ENCODE peak calls at places on chromosomes 13 and 19, in seven cellular contexts. A is mucosa of descending colon, P is PC-3, T is AG04450, H is tibial artery, R is HFFc6, O is IMR-90. Q is an unnamed sample.

GRCh38 chr19:38734426-38735256 is 9.6 kb downstream of the CAPN12 start:
- DNase-seq in A (peak), P (peak), T (no peak), H (peak), R (peak), O (no peak), Q (no peak)

GRCh38 chr13:52061587-52061986 is 37.1 kb downstream of the UTP14C start:
- DNase-seq in A (no peak), P (no peak), T (no peak), H (no peak), R (no peak), O (no peak), Q (no peak)

GRCh38 chr13:23504188-23504587 is 66.0 kb upstream of the TNFRSF19 start:
- DNase-seq in A (no peak), P (peak), T (no peak), H (no peak), R (peak), O (peak), Q (no peak)

GRCh38 chr19:19381007-19381926 is 24.2 kb upstream of the GATAD2A start:
- DNase-seq in A (peak), P (peak), T (no peak), H (no peak), R (no peak), O (no peak), Q (no peak)

GRCh38 chr13:82772802-82773201 is 1109.5 kb downstream of the SLITRK1 start:
- DNase-seq in A (no peak), P (peak), T (no peak), H (no peak), R (peak), O (peak), Q (no peak)

GRCh38 chr19:4715529-4716221 is 8.0 kb downstream of the DPP9 start:
- DNase-seq in A (peak), P (no peak), T (no peak), H (no peak), R (no peak), O (no peak), Q (no peak)

GRCh38 chr13:43258771-43259170 is 235.4 kb downstream of the DNAJC15 start:
- DNase-seq in A (no peak), P (peak), T (no peak), H (no peak), R (no peak), O (no peak), Q (no peak)

GRCh38 chr19:2478756-2479555 is 3.0 kb downstream of the GADD45B start:
- DNase-seq in A (peak), P (peak), T (no peak), H (peak), R (peak), O (peak), Q (no peak)

GRCh38 chr13:24625324-24625723 is 54.9 kb upstream of the ATP12A start:
- DNase-seq in A (no peak), P (no peak), T (no peak), H (no peak), R (no peak), O (no peak), Q (no peak)
- TF ChIP-seq CTCF in A (no peak), P (no peak), T (no peak), H (no peak), R (no peak), O (no peak), Q (no peak)

DNA sequence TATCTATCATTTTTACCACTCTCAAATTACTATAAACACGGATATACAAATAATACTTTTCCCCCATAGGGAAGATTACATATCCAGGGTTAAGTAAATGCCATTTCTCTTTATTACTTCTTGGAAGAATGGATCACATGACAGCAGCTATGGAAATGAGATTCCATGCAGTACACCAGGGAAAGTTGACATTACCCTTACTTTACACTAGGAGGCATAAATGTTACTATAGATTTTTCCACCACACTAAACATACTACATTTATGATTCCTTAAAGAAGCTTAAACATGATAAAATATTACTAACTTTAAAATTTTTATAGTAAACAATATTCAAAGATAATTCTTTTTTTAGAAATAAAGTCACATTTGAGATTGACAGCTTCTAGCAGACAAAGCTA is 611.4 kb downstream of the PCDH9 start:
- DNase-seq in A (no peak), P (peak), T (peak), H (no peak), R (peak), O (peak), Q (no peak)
- TF ChIP-seq CTCF in A (no peak), P (peak), T (peak), H (no peak), R (peak), O (peak), Q (peak)

DNA sequence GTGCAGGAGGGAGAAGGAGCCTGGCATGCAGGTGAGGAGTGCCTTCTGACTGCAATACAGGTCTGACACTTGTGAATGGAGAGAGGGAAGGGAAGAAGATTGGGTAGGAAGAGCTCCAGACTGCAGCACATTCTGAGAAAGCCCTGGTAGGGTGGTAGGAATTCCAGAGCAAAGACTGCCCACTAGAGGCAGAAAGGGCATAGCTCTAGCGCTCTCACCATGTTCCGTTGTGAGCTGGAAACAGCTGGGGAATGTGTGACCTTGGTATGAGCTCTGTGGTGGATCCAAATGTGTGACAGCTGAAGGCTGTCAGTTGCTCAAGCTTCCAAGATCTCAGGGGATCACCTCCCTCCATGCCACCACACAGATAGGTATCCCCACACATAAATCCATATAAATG is 2.9 kb upstream of the MTUS2 start:
- DNase-seq in A (no peak), P (no peak), T (no peak), H (no peak), R (no peak), O (no peak), Q (no peak)
- TF ChIP-seq CTCF in A (no peak), P (peak), T (no peak), H (no peak), R (peak), O (no peak), Q (peak)

DNA sequence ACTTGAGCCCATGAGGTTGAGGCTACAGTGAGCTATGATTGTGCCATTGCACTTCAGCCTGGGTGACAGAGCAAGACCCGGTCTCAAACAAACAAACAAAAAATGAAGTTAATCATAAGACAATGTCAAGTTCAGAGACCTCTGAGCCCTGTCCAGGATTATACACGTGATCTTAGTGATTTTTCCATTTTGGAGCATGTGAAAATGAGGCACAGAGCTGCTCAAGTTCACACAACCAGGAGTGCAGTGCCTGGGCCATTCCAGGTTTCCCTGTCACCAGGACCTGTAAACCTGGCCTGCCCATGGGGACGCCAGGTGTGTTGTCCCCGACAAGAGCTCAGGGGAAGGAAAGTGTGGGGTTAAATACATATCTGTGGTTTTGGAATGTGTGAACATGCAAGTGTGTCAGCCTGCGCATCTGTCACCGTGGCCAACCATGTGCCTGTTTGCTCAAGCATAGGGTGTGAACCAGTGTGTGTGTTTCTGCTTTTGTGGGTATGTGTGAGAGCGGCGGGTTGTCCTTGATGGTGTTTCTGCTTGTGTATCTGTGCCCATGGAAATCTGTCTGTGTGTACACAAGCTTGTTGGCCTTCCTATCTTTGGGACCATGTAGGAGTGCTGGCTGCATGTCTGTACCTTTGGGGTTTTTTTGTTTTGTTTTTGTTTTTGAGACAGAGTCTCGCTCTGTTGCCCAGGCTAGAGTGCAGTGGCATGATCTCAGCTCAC is 1.5 kb upstream of the FXYD1 start:
- DNase-seq in A (no peak), P (no peak), T (no peak), H (no peak), R (no peak), O (no peak), Q (no peak)
- TF ChIP-seq CTCF in A (no peak), P (no peak), T (no peak), H (no peak), R (no peak), O (no peak), Q (no peak)

GRCh38 chr13:97485328-97485727 is 51.4 kb downstream of the RAP2A start:
- DNase-seq in A (no peak), P (no peak), T (no peak), H (no peak), R (no peak), O (peak), Q (no peak)
- TF ChIP-seq CTCF in A (no peak), P (no peak), T (no peak), H (no peak), R (no peak), O (no peak), Q (no peak)

DNA sequence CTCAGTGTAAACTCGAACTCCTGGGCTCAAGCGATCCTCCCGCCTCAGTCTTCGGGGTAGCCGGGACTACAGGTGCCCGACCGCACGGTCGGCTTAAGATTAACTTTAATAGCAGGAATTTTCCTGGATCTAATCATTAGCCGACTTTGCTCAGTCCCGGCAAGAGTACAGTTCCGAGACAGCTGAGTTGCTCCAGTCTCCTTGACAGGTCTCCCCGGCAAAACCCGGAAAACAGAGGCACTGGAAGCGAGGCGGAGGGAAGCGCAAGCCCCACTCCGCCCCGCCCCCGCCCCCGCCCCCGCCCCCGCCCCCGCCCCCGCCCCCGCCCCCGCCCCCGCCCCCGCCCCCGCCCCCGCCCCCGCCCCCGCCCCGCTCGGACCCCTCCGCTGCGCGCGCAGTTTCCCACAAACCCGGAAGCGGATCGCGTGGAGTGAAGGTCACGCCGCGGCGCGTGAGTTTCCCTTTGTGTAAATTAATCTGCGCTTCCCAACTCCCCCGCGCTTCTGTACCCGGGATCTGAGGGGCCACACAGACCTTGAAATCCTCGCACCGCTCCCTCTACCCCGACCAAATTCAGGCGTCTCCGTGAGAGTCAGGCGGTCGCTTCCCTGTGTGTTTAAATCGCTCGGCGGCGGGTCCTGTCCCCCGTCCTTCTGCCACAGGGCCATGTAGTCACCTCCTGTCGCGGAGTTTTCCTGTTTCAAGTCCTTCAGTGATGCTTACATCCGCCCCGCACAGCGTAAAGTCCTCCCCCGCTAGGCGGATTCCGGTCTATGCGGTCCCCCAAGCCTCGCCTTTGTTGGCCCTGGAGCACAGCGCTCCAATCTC is at the start of gene ZNF480:
- DNase-seq in A (peak), P (peak), T (peak), H (peak), R (peak), O (peak), Q (peak)
- TF ChIP-seq CTCF in A (no peak), P (no peak), T (peak), H (no peak), R (peak), O (peak), Q (peak)

DNA sequence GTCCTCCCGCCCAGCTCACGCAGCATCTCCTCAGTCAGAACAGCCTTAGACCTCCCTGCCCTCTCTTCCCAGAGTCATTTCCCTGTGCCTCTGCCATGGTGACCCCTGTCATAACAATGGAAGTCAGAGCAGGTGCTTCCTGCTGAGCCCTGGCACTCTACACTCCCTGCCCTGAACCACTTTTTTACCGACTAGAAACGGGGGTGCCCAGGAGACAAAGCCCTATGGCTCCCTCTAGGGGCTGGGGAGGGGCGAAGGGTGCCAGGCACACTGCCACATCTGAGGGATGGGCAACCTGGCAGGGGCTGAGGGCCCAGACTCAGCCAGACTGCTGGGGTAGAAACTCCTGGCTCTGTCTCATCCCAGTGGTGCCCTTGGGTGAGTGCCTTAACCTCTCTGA is 16.4 kb downstream of the ZNF574 start:
- DNase-seq in A (peak), P (peak), T (no peak), H (no peak), R (no peak), O (no peak), Q (no peak)
- TF ChIP-seq CTCF in A (peak), P (peak), T (peak), H (no peak), R (peak), O (peak), Q (peak)

DNA sequence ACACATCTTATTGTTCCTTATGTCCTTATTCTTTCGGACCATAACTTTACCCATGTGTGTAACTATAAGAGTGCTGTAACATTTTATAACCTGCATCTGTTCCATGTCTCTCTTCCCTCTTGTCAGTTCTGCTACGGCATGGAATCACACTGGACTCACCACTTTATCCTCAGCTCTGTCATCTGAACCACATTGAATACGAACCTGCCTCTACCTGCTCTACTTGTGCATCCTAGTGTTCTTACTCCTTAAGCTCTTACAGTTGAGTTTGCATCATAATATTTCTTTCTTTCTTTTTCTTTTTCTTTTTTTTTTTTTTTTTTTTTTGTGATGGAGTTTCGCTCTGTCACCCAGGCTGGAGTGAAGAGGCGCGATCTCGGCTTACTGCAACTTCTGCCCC is 180.9 kb downstream of the GPC5 start:
- DNase-seq in A (no peak), P (no peak), T (no peak), H (no peak), R (no peak), O (no peak), Q (no peak)
- TF ChIP-seq CTCF in A (no peak), P (no peak), T (no peak), H (no peak), R (no peak), O (no peak), Q (no peak)

DNA sequence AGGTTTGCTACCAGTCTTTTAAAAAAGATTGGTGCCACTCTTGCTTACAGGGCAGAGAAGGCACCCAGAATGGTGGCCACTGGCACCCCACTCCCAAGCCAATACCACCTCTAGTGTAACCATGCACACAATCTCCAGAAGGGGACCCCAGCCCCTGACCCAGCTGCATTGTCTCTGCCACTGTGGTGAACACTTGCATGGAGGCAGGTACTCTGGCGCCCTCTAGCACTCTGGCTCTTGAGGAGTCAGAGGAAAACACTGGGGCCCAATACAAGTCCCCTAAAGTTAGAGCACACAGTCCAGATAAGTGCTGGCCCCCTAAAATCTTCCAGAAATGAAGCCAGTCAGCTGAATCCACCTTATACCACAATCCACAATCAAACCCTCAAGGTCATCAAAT is 6.0 kb downstream of the ERVV-1 start:
- DNase-seq in A (peak), P (no peak), T (no peak), H (no peak), R (no peak), O (no peak), Q (no peak)
- TF ChIP-seq CTCF in A (no peak), P (no peak), T (no peak), H (no peak), R (peak), O (no peak), Q (no peak)

GRCh38 chr13:105982219-105982618 is 553.2 kb downstream of the EFNB2 start:
- DNase-seq in A (no peak), P (no peak), T (no peak), H (no peak), R (no peak), O (no peak), Q (no peak)
- TF ChIP-seq CTCF in A (no peak), P (peak), T (no peak), H (no peak), R (no peak), O (no peak), Q (no peak)

Q was measured in progenitor cell of endocrine pancreas.